ENCODE peak calls at places on chromosome 22, in four cellular contexts. P, T, M and Y are unnamed samples.

GRCh38 chr22:41001722-41002122 is 50.5 kb downstream of the RBX1 start:
- DNase-seq in P (no peak), T (peak), M (no peak), Y (no peak)

GRCh38 chr22:39518996-39519680 is 1.2 kb upstream of the ATF4 start:
- DNase-seq in P (no peak), T (no peak), M (no peak), Y (no peak)

GRCh38 chr22:48045369-48045768 is 1282.9 kb downstream of the TBC1D22A start:
- DNase-seq in M (no peak), T (no peak), P (no peak), Y (no peak)

GRCh38 chr22:39634530-39635399 is 64.2 kb downstream of the CACNA1I start:
- DNase-seq in M (no peak), P (no peak), T (peak), Y (peak)

GRCh38 chr22:27135582-27135981 is 478.2 kb downstream of the MIAT start:
- DNase-seq in T (peak), P (no peak), M (no peak), Y (no peak)

GRCh38 chr22:19822301-19823117 is 32.2 kb downstream of the GNB1L start:
- DNase-seq in T (no peak), P (no peak), M (no peak), Y (peak)

GRCh38 chr22:26986051-26986881 is 328.9 kb downstream of the MIAT start:
- DNase-seq in P (no peak), M (no peak), T (no peak), Y (no peak)

GRCh38 chr22:41862530-41863266 is 29.8 kb downstream of the SREBF2 start:
- DNase-seq in T (no peak), P (no peak), M (no peak), Y (no peak)

GRCh38 chr22:42905702-42906183 is 48.7 kb upstream of the ARFGAP3 start:
- DNase-seq in T (no peak), M (no peak), P (no peak), Y (no peak)

GRCh38 chr22:41857160-41857859 is 24.4 kb downstream of the SREBF2 start:
- DNase-seq in P (no peak), T (peak), M (peak), Y (no peak)

GRCh38 chr22:45242778-45243191 is 2.1 kb upstream of the KIAA0930 start:
- DNase-seq in T (peak), M (peak), P (peak), Y (no peak)

GRCh38 chr22:49363526-49364230 is 464.0 kb downstream of the BRD1 start:
- DNase-seq in T (no peak), M (no peak), P (no peak), Y (peak)

GRCh38 chr22:37559901-37560681 is at the start of gene CDC42EP1:
- DNase-seq in P (peak), T (peak), M (peak), Y (peak)

GRCh38 chr22:20793386-20794131 is 19.6 kb downstream of the SERPIND1 start:
- DNase-seq in M (no peak), T (no peak), P (no peak), Y (no peak)

GRCh38 chr22:44616461-44616860 is 85.5 kb upstream of the PRR5 start:
- DNase-seq in T (no peak), M (no peak), P (no peak), Y (no peak)

GRCh38 chr22:25622011-25622410 is 57.5 kb downstream of the GRK3 start:
- DNase-seq in T (peak), P (no peak), M (no peak), Y (no peak)

GRCh38 chr22:39511226-39511625 is 9.1 kb upstream of the ATF4 start:
- DNase-seq in T (no peak), P (no peak), M (no peak), Y (no peak)

GRCh38 chr22:23397618-23398567 is 182.2 kb downstream of the IGLL1 start:
- DNase-seq in T (no peak), P (no peak), M (no peak), Y (no peak)